ENCODE peak calls at places on chromosomes 1 and 21, in seven cellular contexts. X is PC-9, E is mammary epithelial cell, Q is K562, O is hepatocyte, P is HepG2, F is PC-3. S is an unnamed sample.
A peak's percentile ranks its signal among the peaks of the same experiment; 100 is the strongest.

GRCh38 chr21:17693801-17694200 is 81.1 kb upstream of the BTG3 start:
- DNase-seq in P (no peak), F (no peak), X (no peak), Q (no peak), E (no peak), O (no peak), S (no peak)

GRCh38 chr21:40016234-40016633 is 149.0 kb downstream of the PCP4 start:
- DNase-seq in Q (no peak), O (no peak), E (no peak), F (no peak), X (no peak), P (no peak), S (no peak)

GRCh38 chr1:51622455-51622913 is 5.6 kb downstream of the OSBPL9 start:
- DNase-seq in F (peak; percentile 97), Q (peak; percentile 75), E (peak; percentile 89), P (peak; percentile 66), X (peak; percentile 87), O (peak; percentile 83), S (peak; percentile 55)

GRCh38 chr1:2135425-2135824 is 59.1 kb downstream of the FAAP20 start:
- DNase-seq in F (peak; percentile 21), X (peak; percentile 95), O (peak; percentile 95), P (peak; percentile 58), Q (no peak), E (peak; percentile 92), S (no peak)

GRCh38 chr1:235720544-235720943 is 71.0 kb upstream of the GNG4 start:
- DNase-seq in X (no peak), P (no peak), F (peak; percentile 75), Q (no peak), O (no peak), E (peak; percentile 57), S (no peak)

GRCh38 chr1:178633068-178633467 is 92.0 kb upstream of the RALGPS2 start:
- DNase-seq in E (peak; percentile 87), X (peak; percentile 25), P (no peak), F (peak; percentile 84), Q (no peak), O (no peak), S (no peak)

GRCh38 chr1:91622586-91622985 is 121.9 kb downstream of the CDC7 start:
- DNase-seq in Q (no peak), X (no peak), E (no peak), P (no peak), F (no peak), O (no peak), S (no peak)

GRCh38 chr21:45482899-45483821 is 59.1 kb downstream of the SLC19A1 start:
- DNase-seq in E (no peak), Q (no peak), O (no peak), P (no peak), F (no peak), X (no peak), S (no peak)

GRCh38 chr1:9529190-9529589 is 10.1 kb upstream of the SLC25A33 start:
- DNase-seq in X (peak; percentile 30), P (no peak), O (no peak), E (peak; percentile 20), Q (peak; percentile 31), F (peak; percentile 24), S (no peak)

GRCh38 chr1:10168912-10169514 is 41.4 kb upstream of the KIF1B start:
- DNase-seq in X (no peak), P (no peak), F (no peak), E (no peak), O (no peak), Q (no peak), S (no peak)

GRCh38 chr1:198674009-198674408 is 35.2 kb downstream of the PTPRC start:
- DNase-seq in E (no peak), P (no peak), F (no peak), X (no peak), Q (no peak), O (no peak), S (no peak)

GRCh38 chr1:108071601-108072000 is 106.6 kb upstream of the VAV3 start:
- DNase-seq in F (no peak), Q (no peak), O (no peak), E (no peak), P (no peak), X (no peak), S (no peak)

GRCh38 chr1:24935615-24936484 is 5.8 kb upstream of the RUNX3 start:
- DNase-seq in X (no peak), Q (no peak), E (no peak), O (no peak), P (no peak), F (no peak), S (no peak)

GRCh38 chr1:109274533-109275476 is 8.1 kb downstream of the PSRC1 start:
- DNase-seq in F (peak; percentile 95), X (peak; percentile 88), O (peak; percentile 83), Q (peak; percentile 66), E (peak; percentile 95), P (peak; percentile 93), S (no peak)
- H3K27ac ChIP-seq in F (peak overlapping the region; percentile 95), X (peak overlapping the region; percentile 78), O (peak overlapping the region; percentile 94), Q (peak overlapping the region; percentile 30), E (peak overlapping the region; percentile 82), P (peak overlapping the region; percentile 66), S (no peak overlapping the region)

DNA sequence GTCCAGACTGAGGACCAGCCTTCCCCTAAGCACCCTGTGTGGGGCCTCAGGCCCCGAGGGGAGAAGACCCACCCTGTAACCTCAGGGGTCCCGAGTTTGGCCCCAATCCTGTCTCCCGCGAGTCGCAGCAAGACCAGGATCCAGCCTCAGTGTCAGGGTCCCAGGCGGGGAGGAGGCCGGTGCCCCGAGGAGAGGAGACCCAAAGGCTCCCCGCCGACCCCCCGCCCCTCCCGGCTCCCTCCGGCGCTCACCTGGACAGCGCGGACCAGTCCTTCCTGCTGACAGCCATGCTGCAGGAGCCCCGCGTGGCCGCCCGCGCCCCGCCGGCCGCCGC is at the start of gene LAD1:
- DNase-seq in P (no peak), X (no peak), Q (no peak), F (no peak), E (no peak), O (no peak), S (no peak)
- H3K27me3 ChIP-seq in P (no peaks in the 10 kb centered on the region), X (no peaks in the 10 kb centered on the region), Q (peaks cover 85% of the 10 kb centered on the region), F (no peaks in the 10 kb centered on the region), E (no peaks in the 10 kb centered on the region), O (no peaks in the 10 kb centered on the region), S (peaks cover 60% of the 10 kb centered on the region)

GRCh38 chr1:93638307-93638847 is 43.3 kb downstream of the BCAR3 start:
- DNase-seq in Q (no peak), E (no peak), X (peak; percentile 56), O (peak; percentile 59), F (peak; percentile 57), P (no peak), S (no peak)

GRCh38 chr1:93633313-93633712 is 48.3 kb downstream of the BCAR3 start:
- DNase-seq in P (no peak), X (no peak), E (no peak), Q (no peak), F (no peak), O (no peak), S (no peak)

GRCh38 chr1:93636712-93637111 is 44.9 kb downstream of the BCAR3 start:
- DNase-seq in P (no peak), Q (no peak), O (no peak), E (no peak), F (no peak), X (no peak), S (no peak)

GRCh38 chr1:93638981-93639380 is 42.7 kb downstream of the BCAR3 start:
- DNase-seq in P (no peak), X (peak; percentile 76), E (no peak), F (no peak), Q (no peak), O (no peak), S (no peak)

DNA sequence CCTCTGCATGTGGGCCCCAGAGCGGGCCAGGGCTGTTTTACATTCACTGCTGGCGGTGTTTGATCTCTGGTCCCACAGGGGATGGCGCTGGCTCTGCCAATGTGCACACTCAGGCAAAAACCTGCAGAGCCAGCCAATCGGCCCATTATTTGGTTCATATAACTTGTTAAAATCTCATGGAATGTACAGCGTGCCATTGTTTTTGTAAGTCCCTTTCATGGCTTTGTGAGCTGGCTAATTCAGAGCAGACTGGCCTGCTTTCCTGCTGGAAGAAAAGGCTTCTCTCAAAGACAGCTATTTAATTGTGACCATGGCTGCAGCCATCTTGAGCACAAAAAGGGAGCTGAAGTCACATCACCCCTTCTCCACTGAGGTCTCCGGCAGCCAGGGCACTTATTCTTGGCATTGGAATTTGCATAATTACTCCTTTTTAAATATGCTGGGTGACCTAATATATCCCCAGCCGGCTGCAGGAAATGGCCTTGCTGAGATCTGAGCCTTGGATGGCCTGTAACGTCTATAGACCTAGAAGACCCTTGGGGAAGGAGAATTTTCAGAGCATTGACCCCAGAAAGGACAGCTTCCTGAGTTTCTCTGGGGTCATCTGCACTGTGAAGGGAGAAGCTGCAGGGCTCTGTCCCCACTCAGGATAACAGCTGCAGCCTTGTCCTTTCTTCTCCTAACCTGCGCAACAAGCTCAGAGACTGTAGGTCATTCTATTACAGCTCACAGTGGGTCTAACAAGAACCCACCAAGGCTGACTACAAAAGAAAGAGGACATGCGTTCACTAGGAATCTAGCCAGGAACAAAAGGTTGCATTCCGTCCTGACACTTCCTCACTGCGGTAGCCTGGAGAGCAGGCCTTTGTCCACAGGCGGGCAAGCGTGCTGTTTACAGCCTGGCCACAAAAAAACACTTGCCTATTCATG is 45.8 kb downstream of the BCAR3 start:
- DNase-seq in O (no peak), P (no peak), Q (no peak), X (no peak), F (no peak), E (no peak), S (peak; percentile 73)
- TF ChIP-seq EZH2 in O (no peak), P (no peak), Q (no peak), X (no peak), F (no peak), E (no peak), S (no peak)

GRCh38 chr1:89863165-89863835 is 42.5 kb downstream of the LRRC8D start:
- DNase-seq in F (no peak), X (no peak), O (no peak), P (no peak), E (no peak), Q (no peak), S (peak; percentile 50)

GRCh38 chr1:89866568-89866967 is 45.7 kb downstream of the LRRC8D start:
- DNase-seq in O (no peak), Q (no peak), X (no peak), F (no peak), E (no peak), P (no peak), S (no peak)

GRCh38 chr1:89870998-89871397 is 50.2 kb downstream of the LRRC8D start:
- DNase-seq in Q (no peak), O (no peak), X (no peak), E (no peak), F (no peak), P (peak; percentile 76), S (no peak)

DNA sequence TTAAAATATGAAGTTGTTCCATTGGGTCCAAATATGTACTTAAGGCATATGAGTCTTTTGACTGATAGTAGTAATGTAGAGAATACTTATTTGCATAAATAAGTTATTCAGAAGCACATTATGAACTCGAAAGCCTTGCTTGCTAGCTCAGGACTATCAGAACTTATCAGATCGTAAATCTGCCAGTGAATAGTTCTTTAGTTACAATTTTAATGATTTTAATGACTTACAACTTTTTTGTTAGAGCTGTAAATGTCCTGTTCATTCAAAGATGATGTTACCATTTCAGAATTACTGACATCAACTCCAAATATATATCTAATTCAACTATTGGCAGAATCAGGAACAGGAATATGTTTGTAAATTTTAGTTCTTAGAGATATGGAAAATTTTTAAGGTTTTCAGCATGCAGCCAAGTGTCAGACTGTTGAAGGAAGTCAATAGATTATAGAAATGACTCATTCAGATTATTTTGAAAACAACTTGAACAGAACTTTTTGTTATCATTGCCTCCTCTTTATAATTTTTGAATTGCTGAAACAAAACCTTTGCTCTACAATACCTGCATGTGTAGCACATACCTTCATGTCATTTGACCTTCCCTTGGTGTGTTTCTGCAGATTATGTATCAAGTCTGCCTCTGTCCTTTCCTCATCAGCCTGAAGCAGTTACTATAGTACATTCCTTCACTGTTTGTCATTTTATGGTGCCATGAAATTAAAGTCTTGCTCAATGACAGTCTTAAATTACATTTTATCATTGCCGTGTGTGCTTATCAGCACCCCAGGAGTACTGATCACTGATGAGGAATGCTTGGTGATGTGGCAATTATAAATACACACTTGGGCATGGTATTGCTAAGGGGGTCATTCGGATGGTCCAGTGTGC is 44.9 kb downstream of the LRRC8D start:
- DNase-seq in X (peak; percentile 28), O (peak; percentile 49), F (peak; percentile 86), E (peak; percentile 69), P (no peak), Q (no peak), S (peak; percentile 78)
- H3K27ac ChIP-seq in X (peak overlapping the region; percentile 91), O (peak overlapping the region; percentile 85), F (peak overlapping the region; percentile 10), E (peak overlapping the region; percentile 23), P (no peak overlapping the region), Q (no peak overlapping the region), S (peak overlapping the region; percentile 34)

S was measured in endothelial cell of umbilical vein.